ENCODE peak calls at places on chromosome 1, in five cellular contexts. R, V, J, N and Z are unnamed samples. For H4K20me1 and H3K9me2, the result is how much of the 10 kb centered on the place peaks cover.

GRCh38 chr1:248821101-248821500 is 4.6 kb downstream of the SH3BP5L start:
- DNase-seq in R (no peak), N (no peak), V (no peak), J (peak), Z (peak)

GRCh38 chr1:4986266-4986665 is 331.9 kb downstream of the AJAP1 start:
- DNase-seq in V (no peak), N (no peak), J (no peak), R (no peak), Z (no peak)

GRCh38 chr1:11728126-11728806 is 7.7 kb upstream of the AGTRAP start:
- DNase-seq in N (no peak), J (no peak), R (no peak), V (no peak), Z (peak)

GRCh38 chr1:89821322-89822108 is 683 bp downstream of the LRRC8D start:
- DNase-seq in V (peak), R (peak), J (peak), N (peak), Z (peak)

GRCh38 chr1:55053265-55053954 is 14.1 kb downstream of the PCSK9 start:
- DNase-seq in N (no peak), V (no peak), J (no peak), R (no peak), Z (no peak)

GRCh38 chr1:211641942-211642341 is 33.5 kb downstream of the NEK2 start:
- DNase-seq in N (no peak), R (no peak), J (no peak), V (no peak), Z (no peak)

GRCh38 chr1:17866451-17867029 is 111.4 kb downstream of the ACTL8 start:
- DNase-seq in R (peak), J (no peak), N (peak), V (no peak), Z (peak)

GRCh38 chr1:29094433-29094832 is 29.3 kb downstream of the TMEM200B start:
- DNase-seq in R (no peak), N (peak), V (no peak), J (no peak), Z (no peak)

GRCh38 chr1:37556712-37557196 is at the start of gene DNALI1:
- DNase-seq in R (peak), N (peak), V (peak), J (peak), Z (peak)

GRCh38 chr1:33986389-33987095 is 122.7 kb downstream of the HMGB4 start:
- DNase-seq in R (peak), V (no peak), N (no peak), J (no peak), Z (peak)

GRCh38 chr1:114319480-114319879 is 165.8 kb upstream of the SYT6 start:
- DNase-seq in V (no peak), N (no peak), R (no peak), J (no peak), Z (peak)

DNA sequence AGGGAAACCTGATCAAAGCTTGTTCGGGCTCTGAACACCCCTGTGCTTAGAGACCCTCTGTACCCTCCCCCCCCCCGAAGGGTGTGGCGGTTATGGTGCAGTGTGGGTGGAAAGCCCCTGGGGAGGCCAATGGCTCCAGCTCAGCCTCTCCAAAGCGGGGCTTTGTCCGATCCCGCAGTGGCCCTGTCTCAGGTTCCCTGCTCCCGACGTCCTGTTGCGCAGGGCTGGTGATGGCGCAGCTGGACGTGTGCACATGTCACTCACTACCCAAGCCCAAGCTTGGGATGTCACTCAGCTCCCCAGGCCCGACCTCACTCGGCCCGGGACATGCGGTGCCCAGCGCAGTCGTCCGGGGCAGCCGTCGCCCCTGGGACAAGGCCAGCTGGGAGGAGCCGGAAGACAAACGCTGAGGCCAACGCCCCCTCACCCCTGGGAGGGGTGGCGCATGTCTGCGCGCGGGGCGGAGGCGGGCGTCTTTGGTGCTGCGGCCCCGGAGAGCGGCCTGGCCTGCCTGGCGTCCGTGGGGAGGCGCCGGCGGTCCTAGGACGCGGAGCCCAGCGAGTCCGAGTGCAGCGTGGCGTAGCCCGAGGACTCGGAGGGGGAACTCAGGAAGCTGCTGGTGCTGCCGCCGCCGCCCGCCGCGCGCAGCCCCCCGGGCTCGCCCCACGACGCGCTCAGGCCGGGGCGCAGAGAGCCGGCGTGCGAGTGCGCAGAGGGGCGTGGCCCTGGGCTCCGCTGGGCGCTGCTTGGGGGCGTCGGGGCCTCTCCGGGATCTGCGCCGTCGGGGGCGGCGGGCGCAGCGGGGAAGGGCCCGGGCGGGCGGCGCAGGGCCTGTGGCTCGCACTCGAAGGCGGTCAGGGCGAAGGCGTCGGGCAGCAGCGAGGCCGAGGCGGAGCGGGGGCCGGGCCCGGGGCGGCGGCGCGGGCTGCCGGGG is 5.1 kb downstream of the HES3 start:
- DNase-seq in R (peak), J (no peak), N (no peak), V (peak), Z (peak)
- H4K20me1 ChIP-seq in R (under half), J (under half), N (under half), V (under half), Z (under half)

GRCh38 chr1:57485643-57486042 is 61.8 kb upstream of the DAB1 start:
- DNase-seq in V (no peak), R (no peak), J (no peak), N (no peak), Z (peak)
- H3K4me2 ChIP-seq in V (no peak), R (no peak), J (peak), N (no peak), Z (peak)

GRCh38 chr1:25731626-25732370 is 68.2 kb upstream of the SELENON start:
- DNase-seq in N (no peak), J (no peak), R (no peak), V (no peak), Z (no peak)

GRCh38 chr1:25729045-25729444 is 70.9 kb upstream of the SELENON start:
- DNase-seq in R (no peak), J (no peak), V (no peak), N (no peak), Z (no peak)

GRCh38 chr1:25732821-25733220 is 67.2 kb upstream of the SELENON start:
- DNase-seq in J (no peak), R (no peak), V (no peak), N (no peak), Z (no peak)

GRCh38 chr1:25729774-25730173 is 70.2 kb upstream of the SELENON start:
- DNase-seq in N (no peak), V (no peak), J (no peak), R (no peak), Z (no peak)

GRCh38 chr1:25731148-25731547 is 68.8 kb upstream of the SELENON start:
- DNase-seq in J (no peak), N (no peak), R (no peak), V (no peak), Z (no peak)
- H3K9me2 ChIP-seq in J (under half), N (under half), R (under half), V (under half), Z (under half)

GRCh38 chr1:6087958-6088357 is 42.3 kb downstream of the KCNAB2 start:
- DNase-seq in V (no peak), R (no peak), N (no peak), J (no peak), Z (no peak)
- H4K20me1 ChIP-seq in V (under half), R (under half), N (under half), J (under half), Z (under half)

DNA sequence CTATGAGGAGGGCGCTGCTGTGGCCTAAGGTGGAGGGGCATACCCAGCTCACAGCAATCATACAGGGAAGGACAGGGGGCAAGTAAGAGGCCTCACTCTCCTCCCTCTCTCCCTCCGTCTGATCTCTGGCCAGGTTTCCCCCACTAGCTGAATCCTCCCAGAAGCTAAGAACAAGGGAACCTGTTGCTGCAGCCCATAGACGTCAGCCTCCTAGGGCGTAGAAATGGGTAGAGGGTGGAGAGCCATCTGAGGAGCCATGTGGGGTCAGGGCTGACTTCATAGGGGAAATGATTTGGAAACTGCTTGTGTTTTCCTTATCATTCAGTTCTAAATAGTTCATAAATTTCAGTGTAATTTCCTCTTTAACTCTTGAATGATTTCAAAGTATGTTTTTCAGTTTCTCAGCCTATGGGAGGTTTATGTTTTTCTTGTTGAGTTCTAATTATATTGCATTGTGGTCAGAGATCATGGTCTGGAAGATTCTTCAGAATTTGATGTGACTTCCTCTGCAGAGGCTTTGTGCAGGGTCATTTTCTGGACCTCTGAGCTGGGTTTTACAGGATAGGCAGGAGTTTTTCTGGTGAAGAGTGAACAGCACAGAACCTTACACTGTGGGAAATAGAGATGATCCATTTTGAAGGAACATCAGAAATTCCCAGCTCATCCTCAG is 2.3 kb upstream of the MOB3C start:
- DNase-seq in N (no peak), V (no peak), J (no peak), R (no peak), Z (no peak)
- H3K4me2 ChIP-seq in N (no peak), V (no peak), J (no peak), R (no peak), Z (no peak)

DNA sequence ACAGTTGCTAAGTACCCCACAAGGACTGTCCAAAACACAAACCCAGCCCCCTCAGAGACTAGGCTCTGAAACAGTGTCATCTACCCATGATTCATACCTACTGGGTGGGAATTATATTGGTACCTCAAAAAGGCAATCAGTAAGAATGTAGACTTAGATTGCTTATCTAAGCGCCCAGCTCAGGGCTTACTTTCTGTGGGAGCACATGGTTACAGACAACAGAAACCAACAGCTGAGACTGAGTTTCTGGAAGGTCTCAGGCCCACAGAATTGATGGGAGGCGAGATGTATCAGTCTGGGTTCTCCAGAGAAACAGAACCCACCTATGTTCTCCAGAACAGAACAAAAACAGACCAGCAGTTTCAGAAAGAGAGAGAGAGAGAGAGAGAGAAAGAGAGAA is 147.3 kb upstream of the KAZN start:
- DNase-seq in N (no peak), V (no peak), J (no peak), R (no peak), Z (no peak)
- H3K9me2 ChIP-seq in N (under half), V (under half), J (under half), R (under half), Z (under half)

GRCh38 chr1:43688109-43688387 is 19.3 kb upstream of the ST3GAL3 start:
- DNase-seq in J (no peak), N (no peak), R (no peak), V (no peak), Z (no peak)

GRCh38 chr1:43688594-43689000 is 18.7 kb upstream of the ST3GAL3 start:
- DNase-seq in N (no peak), V (no peak), R (no peak), J (no peak), Z (peak)

GRCh38 chr1:43687301-43688108 is 19.8 kb upstream of the ST3GAL3 start:
- DNase-seq in N (no peak), J (no peak), R (no peak), V (no peak), Z (no peak)

GRCh38 chr1:43678940-43679339 is 28.4 kb upstream of the ST3GAL3 start:
- DNase-seq in V (no peak), N (no peak), R (no peak), J (no peak), Z (no peak)

DNA sequence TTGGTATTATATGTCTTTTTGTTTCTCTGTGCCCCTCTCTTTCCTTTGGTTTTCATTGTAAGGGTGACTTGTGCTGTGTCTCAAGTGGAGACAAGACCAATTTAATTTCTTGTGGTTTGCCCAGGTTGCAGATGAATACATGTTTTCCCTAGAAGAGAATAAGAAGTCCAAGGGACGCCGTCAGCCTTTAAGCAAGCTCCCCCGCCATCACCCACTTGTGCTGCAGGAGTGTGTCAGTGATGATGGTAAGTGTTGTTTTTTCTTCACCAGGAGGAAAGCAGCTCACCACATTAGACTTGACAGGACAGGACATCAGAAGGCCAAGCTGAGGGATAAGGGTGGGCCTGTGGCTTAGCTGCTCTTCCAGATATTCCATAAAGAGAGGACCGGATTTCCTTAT is 23.8 kb upstream of the ST3GAL3 start:
- DNase-seq in V (no peak), R (no peak), N (no peak), J (no peak), Z (no peak)
- H4K20me1 ChIP-seq in V (half or more), R (under half), N (under half), J (under half), Z (under half)

GRCh38 chr1:42328047-42328625 is 6.9 kb downstream of the FOXJ3 start:
- DNase-seq in J (no peak), R (no peak), N (no peak), V (peak), Z (no peak)

GRCh38 chr1:42332877-42333276 is 2.2 kb downstream of the FOXJ3 start:
- DNase-seq in N (no peak), V (no peak), R (no peak), J (no peak), Z (no peak)

GRCh38 chr1:42333662-42334239 is 1.3 kb downstream of the FOXJ3 start:
- DNase-seq in J (no peak), N (no peak), V (no peak), R (no peak), Z (peak)

GRCh38 chr1:42328916-42329496 is 6.0 kb downstream of the FOXJ3 start:
- DNase-seq in J (peak), V (no peak), R (no peak), N (no peak), Z (no peak)

DNA sequence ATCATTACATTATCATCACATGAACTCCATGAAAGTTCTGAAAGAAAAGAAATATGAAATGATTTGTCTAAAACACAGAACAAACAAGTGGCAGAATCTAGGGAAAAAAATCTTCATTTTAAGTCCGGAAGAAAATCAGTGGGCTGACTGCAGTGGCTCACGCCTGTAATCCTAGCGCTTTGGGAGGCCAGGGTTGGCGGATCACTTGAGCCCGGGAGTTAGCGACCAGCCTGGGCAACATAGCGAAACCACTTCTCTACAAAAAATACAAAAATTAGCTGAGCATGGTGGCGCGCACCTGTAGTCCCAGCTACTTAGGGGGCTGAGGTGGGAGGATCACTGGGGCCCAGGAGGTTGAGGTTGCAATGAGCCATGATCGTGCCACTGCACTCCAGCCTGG is 4.8 kb downstream of the FOXJ3 start:
- DNase-seq in V (no peak), R (no peak), N (no peak), J (no peak), Z (no peak)
- H3K4me2 ChIP-seq in V (no peak), R (no peak), N (no peak), J (no peak), Z (no peak)